ENCODE peak calls at places on chromosomes 1 and 21, in four cellular contexts. T is activated naive CD4-positive, alpha-beta T cell; J is posterior vena cava; Z is fibroblast of lung. V is an unnamed sample.

GRCh38 chr1:245810789-245811337 is 656.1 kb downstream of the KIF26B start:
- DNase-seq in T (no peak), J (no peak), Z (no peak), V (no peak)

GRCh38 chr1:115674011-115674410 is 32.2 kb downstream of the VANGL1 start:
- DNase-seq in T (no peak), J (no peak), Z (no peak), V (no peak)

GRCh38 chr1:37716321-37716720 is 24.0 kb downstream of the CDCA8 start:
- DNase-seq in T (no peak), J (peak), Z (no peak), V (no peak)

GRCh38 chr21:42572906-42573495 is 59.3 kb downstream of the SLC37A1 start:
- DNase-seq in T (no peak), J (peak), Z (no peak), V (no peak)

GRCh38 chr1:47507140-47507539 is 69.3 kb downstream of the FOXD2 start:
- DNase-seq in T (no peak), J (no peak), Z (no peak), V (no peak)

GRCh38 chr21:44399151-44399954 is 45.9 kb downstream of the TRPM2 start:
- DNase-seq in T (no peak), J (no peak), Z (no peak), V (no peak)

GRCh38 chr1:26357121-26357602 is 3.2 kb upstream of the CRYBG2 start:
- DNase-seq in T (no peak), J (no peak), Z (no peak), V (no peak)

GRCh38 chr21:36089946-36090345 is 20.1 kb downstream of the CBR1 start:
- DNase-seq in T (no peak), J (no peak), Z (no peak), V (no peak)

GRCh38 chr1:151144474-151145157 is 1.8 kb downstream of the SEMA6C start:
- DNase-seq in T (no peak), J (peak), Z (peak), V (no peak)

GRCh38 chr1:171061425-171062143 is 29.1 kb upstream of the FMO3 start:
- DNase-seq in T (no peak), J (no peak), Z (no peak), V (no peak)

V was measured in endothelial cell of umbilical vein.